ENCODE peak calls at places on chromosomes 2 and 18, in four cellular contexts. C is left ventricle myocardium inferior; M is prostate gland; D is CD4-positive, alpha-beta memory T cell. E is an unnamed sample. For H3K4me1, the result is how much of the 10 kb centered on the place peaks cover.

GRCh38 chr18:59357928-59358327 is 1.1 kb downstream of the LMAN1 start:
- DNase-seq in C (no peak), M (peak), D (peak), E (no peak)

GRCh38 chr2:147374410-147374811 is 470.4 kb upstream of the ACVR2A start:
- DNase-seq in C (no peak), M (peak), D (no peak), E (no peak)

GRCh38 chr2:195489101-195489500 is 167.9 kb upstream of the SLC39A10 start:
- DNase-seq in C (no peak), M (no peak), D (no peak), E (no peak)

GRCh38 chr2:149568138-149568537 is 19.4 kb downstream of the MMADHC start:
- DNase-seq in C (no peak), M (no peak), D (no peak), E (no peak)

GRCh38 chr18:26497881-26498280 is 50.5 kb downstream of the KCTD1 start:
- DNase-seq in C (no peak), M (no peak), D (no peak), E (no peak)

GRCh38 chr2:10141736-10142639 is 19.4 kb downstream of the RRM2 start:
- DNase-seq in C (no peak), M (peak), D (peak), E (no peak)

GRCh38 chr2:95204396-95204795 is 2.9 kb upstream of the ZNF892 start:
- DNase-seq in C (no peak), M (no peak), D (no peak), E (no peak)

GRCh38 chr2:222854773-222855700 is 5.8 kb upstream of the ACSL3 start:
- DNase-seq in C (no peak), M (no peak), D (no peak), E (no peak)

GRCh38 chr2:190961918-190962487 is 52.0 kb downstream of the STAT1 start:
- DNase-seq in C (no peak), M (no peak), D (no peak), E (no peak)

GRCh38 chr18:46290440-46291020 is 186.3 kb downstream of the HAUS1 start:
- DNase-seq in C (no peak), M (no peak), D (no peak), E (peak)

GRCh38 chr2:20349457-20350034 is 1.1 kb downstream of the PUM2 start:
- DNase-seq in C (no peak), M (no peak), D (no peak), E (no peak)

GRCh38 chr2:101026923-101027469 is 24.9 kb downstream of the RPL31 start:
- DNase-seq in C (no peak), M (no peak), D (no peak), E (no peak)

GRCh38 chr2:198968585-198968984 is 489.2 kb downstream of the SATB2 start:
- DNase-seq in C (no peak), M (no peak), D (no peak), E (no peak)

GRCh38 chr2:96336873-96337272 is 1.3 kb downstream of the NCAPH start:
- DNase-seq in C (no peak), M (no peak), D (no peak), E (no peak)

GRCh38 chr2:196309646-196310045 is 138.3 kb upstream of the STK17B start:
- DNase-seq in C (no peak), M (no peak), D (no peak), E (no peak)

GRCh38 chr2:80259292-80259691 is 45.3 kb downstream of the LRRTM1 start:
- DNase-seq in C (no peak), M (no peak), D (no peak), E (no peak)

GRCh38 chr2:158633261-158633660 is 161.9 kb upstream of the DAPL1 start:
- DNase-seq in C (no peak), M (no peak), D (no peak), E (no peak)

GRCh38 chr18:79484661-79485621 is 89.2 kb downstream of the NFATC1 start:
- DNase-seq in C (peak), M (no peak), D (no peak), E (peak)

GRCh38 chr2:240739797-240740196 is 48.1 kb downstream of the AQP12A start:
- DNase-seq in C (no peak), M (no peak), D (peak), E (no peak)

GRCh38 chr2:60533114-60534033 is 20.1 kb downstream of the BCL11A start:
- DNase-seq in C (no peak), M (no peak), D (no peak), E (no peak)

GRCh38 chr2:58240595-58240937 is 559 bp downstream of the FANCL start:
- DNase-seq in C (no peak), M (no peak), D (no peak), E (no peak)

GRCh38 chr18:23998811-23999210 is 15.7 kb upstream of the TTC39C start:
- DNase-seq in C (no peak), M (peak), D (no peak), E (no peak)

GRCh38 chr18:23204589-23205235 is 69.4 kb downstream of the CABLES1 start:
- DNase-seq in C (no peak), M (no peak), D (no peak), E (no peak)

GRCh38 chr2:10006248-10007147 is 36.9 kb upstream of the KLF11 start:
- DNase-seq in C (peak), M (no peak), D (no peak), E (peak)

GRCh38 chr18:28766027-28766426 is 589.1 kb upstream of the CDH2 start:
- DNase-seq in C (no peak), M (no peak), D (no peak), E (no peak)

GRCh38 chr2:230814616-230815015 is 50.1 kb upstream of the ITM2C start:
- DNase-seq in C (no peak), M (no peak), D (no peak), E (no peak)

DNA sequence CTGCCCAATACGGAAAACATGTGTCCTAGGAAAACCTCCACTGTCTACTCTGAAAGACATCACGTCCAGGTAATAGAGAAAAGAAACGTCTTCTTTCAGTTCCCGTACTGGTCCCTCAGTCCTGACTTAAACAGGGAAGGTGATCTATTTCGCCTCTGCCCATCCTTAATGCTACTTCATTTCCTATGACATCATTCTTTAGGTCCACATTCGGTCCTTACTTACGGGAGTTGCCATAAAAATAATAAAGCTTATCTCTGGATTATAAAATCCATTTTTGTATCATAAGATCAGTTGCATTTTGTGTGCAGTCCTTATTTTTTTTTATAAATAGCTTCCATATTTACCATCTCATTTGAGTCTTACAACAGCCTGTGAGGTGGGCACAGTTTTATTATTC is 3.7 kb downstream of the TGFA start:
- DNase-seq in C (no peak), M (no peak), D (no peak), E (no peak)
- H3K4me1 ChIP-seq in C (under half), M (under half), D (under half), E (under half)

GRCh38 chr2:110983130-110983529 is 137.6 kb upstream of the BCL2L11 start:
- DNase-seq in C (no peak), M (no peak), D (no peak), E (no peak)
- H3K4me3 ChIP-seq in C (no peak), M (no peak), D (no peak), E (no peak)

GRCh38 chr2:207815254-207815653 is 45.5 kb upstream of the FZD5 start:
- DNase-seq in C (no peak), M (no peak), D (no peak), E (no peak)

GRCh38 chr2:207812058-207812857 is 42.6 kb upstream of the FZD5 start:
- DNase-seq in C (no peak), M (no peak), D (no peak), E (no peak)

GRCh38 chr2:207812858-207813175 is 43.1 kb upstream of the FZD5 start:
- DNase-seq in C (no peak), M (no peak), D (no peak), E (no peak)

GRCh38 chr2:207813942-207814341 is 44.2 kb upstream of the FZD5 start:
- DNase-seq in C (no peak), M (no peak), D (no peak), E (no peak)

DNA sequence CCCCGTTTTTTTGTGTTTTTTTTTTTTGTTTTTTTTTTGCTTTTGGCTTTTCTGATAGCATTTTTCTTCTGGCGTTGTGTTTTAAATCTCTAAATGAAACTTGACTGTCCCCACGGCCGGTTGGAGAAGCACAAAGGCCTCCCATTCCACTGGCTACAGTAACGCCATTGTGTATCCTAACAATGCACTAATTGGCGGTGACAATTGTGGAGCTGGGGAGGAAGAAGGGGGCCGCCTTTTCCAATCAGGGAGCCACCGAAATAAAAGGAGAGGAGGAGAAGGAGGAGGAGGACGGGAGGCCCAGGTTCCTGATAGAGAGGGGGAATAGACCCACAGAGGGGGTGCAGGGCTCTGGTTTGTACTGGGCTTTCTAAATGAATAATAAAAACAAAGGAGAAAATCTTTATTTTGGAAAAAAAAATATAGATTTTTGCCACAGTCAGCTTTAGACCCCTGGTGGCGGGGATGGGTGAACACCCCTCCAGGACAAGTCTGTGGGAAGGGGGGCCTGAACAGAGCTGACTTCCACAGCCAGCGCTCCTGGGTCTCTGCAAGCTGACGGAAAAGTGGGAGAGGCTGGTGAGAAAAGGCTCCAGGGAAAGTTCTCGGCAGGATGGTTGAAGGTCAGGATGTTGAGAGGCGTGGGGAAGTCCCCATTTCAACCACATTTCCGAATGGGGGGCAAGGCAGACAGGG is 43.7 kb upstream of the FZD5 start:
- DNase-seq in C (no peak), M (no peak), D (no peak), E (no peak)
- H3K27ac ChIP-seq in C (no peak), M (no peak), D (no peak), E (no peak)

DNA sequence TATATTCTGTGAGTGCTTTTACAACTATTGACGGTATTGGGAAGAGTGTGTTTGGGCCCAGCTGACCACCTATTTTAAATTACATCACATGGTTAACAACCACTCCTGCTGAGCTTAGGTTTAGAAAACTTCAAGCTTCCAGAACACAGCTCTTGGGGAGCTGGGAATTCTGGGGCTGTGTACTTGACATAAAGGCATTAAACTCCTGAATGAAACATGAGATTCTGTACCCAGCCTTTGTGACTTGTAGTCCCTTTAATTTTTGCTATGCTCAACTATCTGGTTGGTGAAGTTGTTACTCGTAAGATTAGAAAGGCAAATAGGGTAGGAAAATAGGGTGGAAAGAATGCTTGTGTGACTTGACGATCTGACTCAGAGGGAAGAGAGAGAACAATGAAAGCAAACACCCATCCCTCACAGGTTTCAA is 66.9 kb downstream of the LTBP1 start:
- DNase-seq in C (no peak), M (no peak), D (no peak), E (no peak)
- H3K4me1 ChIP-seq in C (half or more), M (under half), D (under half), E (under half)